ENCODE peak calls at places on chromosomes 6 and 20, in six cellular contexts. W, E, P, B, O and Y are unnamed samples.

GRCh38 chr6:11241793-11242201 is 9.3 kb upstream of the NEDD9 start:
- DNase-seq in W (peak), E (peak), P (peak), B (no peak), O (peak), Y (no peak)

GRCh38 chr20:24730750-24731149 is 218.3 kb upstream of the CST7 start:
- DNase-seq in W (no peak), E (peak), P (no peak), B (no peak), O (no peak), Y (no peak)

GRCh38 chr6:44824567-44824966 is 437.1 kb downstream of the CDC5L start:
- DNase-seq in W (no peak), E (no peak), P (no peak), B (no peak), O (no peak), Y (no peak)

GRCh38 chr20:18783385-18783959 is 30.1 kb upstream of the SCP2D1 start:
- DNase-seq in W (no peak), E (no peak), P (no peak), B (no peak), O (no peak), Y (no peak)

GRCh38 chr6:37303891-37304503 is 46.1 kb upstream of the TMEM217 start:
- DNase-seq in W (no peak), E (no peak), P (no peak), B (no peak), O (peak), Y (no peak)

GRCh38 chr20:4512891-4513550 is 208.7 kb upstream of the PRND start:
- DNase-seq in W (no peak), E (no peak), P (no peak), B (peak), O (peak), Y (peak)

GRCh38 chr20:33373735-33374605 is 27.3 kb downstream of the CDK5RAP1 start:
- DNase-seq in W (no peak), E (no peak), P (peak), B (peak), O (peak), Y (peak)

GRCh38 chr20:19780261-19780660 is 22.2 kb downstream of the RIN2 start:
- DNase-seq in W (no peak), E (no peak), P (no peak), B (no peak), O (no peak), Y (no peak)

GRCh38 chr6:122180132-122180531 is 219.3 kb upstream of the HSF2 start:
- DNase-seq in W (no peak), E (no peak), P (no peak), B (no peak), O (peak), Y (no peak)
- TF ChIP-seq CTCF in W (peak), E (no peak), P (no peak), B (no peak), O (peak), Y (no peak)

GRCh38 chr6:167944130-167944529 is 53.3 kb upstream of the KIF25 start:
- DNase-seq in W (no peak), E (no peak), P (no peak), B (no peak), O (no peak), Y (no peak)

GRCh38 chr6:167948716-167949115 is 48.8 kb upstream of the KIF25 start:
- DNase-seq in W (no peak), E (no peak), P (no peak), B (no peak), O (no peak), Y (no peak)

GRCh38 chr6:167947716-167948115 is 49.8 kb upstream of the KIF25 start:
- DNase-seq in W (no peak), E (no peak), P (no peak), B (no peak), O (no peak), Y (no peak)

GRCh38 chr6:167949121-167949684 is 48.3 kb upstream of the KIF25 start:
- DNase-seq in W (no peak), E (no peak), P (no peak), B (no peak), O (no peak), Y (no peak)

GRCh38 chr6:167945937-167946485 is 51.5 kb upstream of the KIF25 start:
- DNase-seq in W (no peak), E (no peak), P (no peak), B (no peak), O (no peak), Y (no peak)
- TF ChIP-seq CTCF in W (no peak), E (no peak), P (no peak), B (no peak), O (no peak), Y (no peak)

GRCh38 chr6:70506321-70506720 is 60.4 kb upstream of the SDHAF4 start:
- DNase-seq in W (no peak), E (no peak), P (no peak), B (no peak), O (no peak), Y (no peak)
- TF ChIP-seq CTCF in W (no peak), E (no peak), P (no peak), B (no peak), O (no peak), Y (no peak)

DNA sequence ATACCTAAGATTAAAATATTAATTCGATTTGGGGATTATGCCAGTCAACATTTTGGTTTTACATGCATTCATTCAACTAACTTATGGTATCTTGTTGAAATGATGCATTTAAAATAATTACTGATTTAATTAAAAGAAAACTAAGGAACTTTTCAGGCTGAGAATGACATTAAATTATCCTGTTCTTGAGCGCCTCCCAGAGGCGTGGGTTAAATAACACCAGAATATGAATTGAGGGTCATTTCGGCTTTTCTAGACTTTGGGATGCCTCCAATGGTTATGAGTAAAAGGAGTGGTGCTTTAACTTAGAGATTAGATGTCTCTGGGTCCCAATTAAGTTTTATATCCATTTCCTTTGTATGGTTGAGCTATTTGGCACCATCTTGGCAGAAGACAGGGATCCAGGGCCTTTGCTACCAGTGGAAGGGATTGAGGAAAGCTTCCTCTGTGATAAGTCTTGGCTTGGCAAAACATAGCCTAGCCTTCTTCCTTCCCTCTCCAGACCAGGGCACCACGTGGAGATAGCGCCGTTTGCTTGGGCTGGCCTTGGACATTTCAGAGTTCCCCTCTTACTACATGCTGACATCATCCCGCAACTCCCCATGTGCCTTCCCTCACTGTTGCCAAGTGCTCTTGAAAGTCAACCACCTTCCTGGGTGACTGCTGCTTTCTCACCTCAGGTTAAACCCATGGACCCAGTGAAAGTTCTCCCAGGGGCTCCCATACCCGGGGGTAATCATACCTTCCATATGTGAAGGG is 28.7 kb downstream of the GNAS start:
- DNase-seq in W (no peak), E (no peak), P (no peak), B (no peak), O (no peak), Y (no peak)
- TF ChIP-seq CTCF in W (peak), E (no peak), P (no peak), B (no peak), O (peak), Y (peak)

GRCh38 chr6:15389759-15390723 is 144.2 kb downstream of the JARID2 start:
- DNase-seq in W (no peak), E (no peak), P (no peak), B (no peak), O (peak), Y (peak)
- TF ChIP-seq CTCF in W (peak), E (peak), P (peak), B (peak), O (peak), Y (peak)

DNA sequence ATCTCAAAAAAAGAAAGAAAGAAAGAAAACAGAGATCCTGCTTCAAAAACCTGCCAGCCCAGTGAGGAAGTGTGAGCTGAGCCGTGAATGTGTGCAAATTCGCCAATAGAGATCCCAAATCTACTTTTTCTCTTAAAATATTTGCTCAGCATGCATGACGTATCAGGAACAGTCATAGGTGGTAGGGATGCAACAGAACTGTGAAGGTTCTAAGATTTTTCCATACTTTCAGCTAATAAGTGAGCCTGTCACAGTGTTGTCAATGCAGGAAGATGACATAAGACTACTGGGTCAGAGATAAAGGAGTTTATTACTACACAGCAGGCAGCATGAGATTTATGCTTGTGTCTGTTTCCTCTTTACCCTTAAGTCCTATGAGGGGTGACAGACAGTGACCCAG is 273.4 kb downstream of the BMP7 start:
- DNase-seq in W (no peak), E (no peak), P (no peak), B (no peak), O (no peak), Y (no peak)
- TF ChIP-seq CTCF in W (no peak), E (no peak), P (no peak), B (no peak), O (no peak), Y (no peak)